ENCODE peak calls at places on chromosome 1, in four cellular contexts. D is SW480, S is HEK293T, J is MM.1S. Q is an unnamed sample.
A peak's percentile ranks its signal among the peaks of the same experiment; 100 is the strongest.

GRCh38 chr1:177145102-177145779 is 19.3 kb downstream of the ASTN1 start:
- DNase-seq in D (no peak), S (no peak), J (no peak), Q (no peak)

GRCh38 chr1:4969556-4970129 is 315.2 kb downstream of the AJAP1 start:
- DNase-seq in D (no peak), S (no peak), J (no peak), Q (no peak)

GRCh38 chr1:208206092-208206698 is 38.0 kb downstream of the PLXNA2 start:
- DNase-seq in D (no peak), S (no peak), J (no peak), Q (no peak)

GRCh38 chr1:18085387-18086074 is 22.1 kb upstream of the IGSF21 start:
- DNase-seq in D (no peak), S (no peak), J (no peak), Q (no peak)

GRCh38 chr1:155623357-155623756 is 13.3 kb downstream of the MSTO1 start:
- DNase-seq in D (no peak), S (no peak), J (no peak), Q (no peak)

GRCh38 chr1:29503441-29503840 is 267.1 kb downstream of the PTPRU start:
- DNase-seq in D (no peak), S (no peak), J (no peak), Q (no peak)

GRCh38 chr1:100606438-100606837 is 68.5 kb downstream of the GPR88 start:
- DNase-seq in D (peak; percentile 11), S (peak; percentile 38), J (no peak), Q (no peak)

GRCh38 chr1:174466607-174467006 is 18.8 kb downstream of the GPR52 start:
- DNase-seq in D (no peak), S (no peak), J (no peak), Q (no peak)

GRCh38 chr1:193634470-193634869 is 448.1 kb upstream of the B3GALT2 start:
- DNase-seq in D (no peak), S (no peak), J (no peak), Q (no peak)

GRCh38 chr1:33292726-33293340 is 28.1 kb downstream of the A3GALT2 start:
- DNase-seq in D (no peak), S (no peak), J (no peak), Q (no peak)

GRCh38 chr1:158248122-158248521 is 6.1 kb upstream of the CD1A start:
- DNase-seq in D (no peak), S (no peak), J (peak; percentile 82), Q (no peak)

Q was measured in NT2/D1.